ENCODE peak calls at places on chromosomes 6 and 20, in seven cellular contexts. Z is IMR-90, G is ovary, W is body of pancreas, R is right lobe of liver, O is GM12892, A is esophagus squamous epithelium. T is an unnamed sample.

GRCh38 chr6:34182751-34183531 is 37.1 kb upstream of the GRM4 start:
- DNase-seq in O (peak), A (no peak), Z (no peak), G (no peak), W (no peak), R (no peak), T (no peak)

GRCh38 chr6:134850906-134851305 is 99.0 kb downstream of the ALDH8A1 start:
- DNase-seq in Z (no peak), W (no peak), R (peak), A (no peak), O (no peak), G (no peak), T (no peak)

GRCh38 chr6:160173806-160174205 is 52.2 kb downstream of the SLC22A1 start:
- DNase-seq in O (no peak), W (no peak), Z (no peak), R (no peak), A (no peak), G (no peak), T (no peak)

GRCh38 chr6:39111280-39111679 is 3.7 kb downstream of the SAYSD1 start:
- DNase-seq in Z (no peak), R (no peak), A (no peak), G (no peak), W (no peak), O (no peak), T (no peak)

GRCh38 chr6:150435360-150435759 is 66.5 kb downstream of the IYD start:
- DNase-seq in O (no peak), G (no peak), W (no peak), A (no peak), R (no peak), Z (no peak), T (no peak)

GRCh38 chr20:61733216-61733615 is 332.5 kb downstream of the TAF4 start:
- DNase-seq in Z (no peak), W (no peak), A (no peak), G (no peak), R (no peak), O (no peak), T (no peak)

GRCh38 chr6:152124432-152125074 is 317.1 kb downstream of the ESR1 start:
- DNase-seq in O (no peak), G (no peak), A (no peak), Z (peak), R (no peak), W (no peak), T (no peak)

GRCh38 chr20:44643596-44644383 is 7.7 kb downstream of the ADA start:
- DNase-seq in A (no peak), W (peak), G (peak), Z (peak), R (peak), O (no peak), T (no peak)

GRCh38 chr6:21859193-21859735 is 265.7 kb downstream of the SOX4 start:
- DNase-seq in A (no peak), W (no peak), G (no peak), R (no peak), Z (no peak), O (no peak), T (no peak)

GRCh38 chr6:28884423-28885148 is 39.2 kb downstream of the TRIM27 start:
- DNase-seq in W (no peak), O (no peak), Z (no peak), A (no peak), G (no peak), R (no peak), T (no peak)

GRCh38 chr20:25065625-25066338 is 7.8 kb upstream of the ACSS1 start:
- DNase-seq in G (peak), W (peak), Z (peak), R (peak), A (no peak), O (no peak), T (no peak)

GRCh38 chr6:7899046-7899888 is 11.3 kb downstream of the TXNDC5 start:
- DNase-seq in G (no peak), A (no peak), O (no peak), W (no peak), R (no peak), Z (no peak), T (no peak)

GRCh38 chr20:51093240-51093763 is 70.4 kb upstream of the KCNG1 start:
- DNase-seq in Z (no peak), R (no peak), G (no peak), O (no peak), W (no peak), A (no peak), T (no peak)

GRCh38 chr6:49764571-49765236 is 20.5 kb upstream of the CRISP3 start:
- DNase-seq in Z (no peak), O (no peak), R (no peak), G (no peak), W (no peak), A (no peak), T (no peak)

GRCh38 chr20:33005132-33005566 is 916 bp upstream of the SUN5 start:
- DNase-seq in Z (peak), A (no peak), R (no peak), W (no peak), O (no peak), G (no peak), T (no peak)

GRCh38 chr6:110446405-110446804 is 30.0 kb downstream of the SLC22A16 start:
- DNase-seq in O (no peak), Z (no peak), W (no peak), R (no peak), A (no peak), G (no peak), T (no peak)

GRCh38 chr6:97049254-97050004 is 124.9 kb downstream of the KLHL32 start:
- DNase-seq in O (no peak), W (no peak), R (no peak), G (no peak), A (no peak), Z (no peak), T (no peak)

GRCh38 chr6:149717255-149717587 is 680 bp downstream of the LATS1 start:
- DNase-seq in Z (no peak), O (no peak), R (no peak), W (no peak), A (no peak), G (no peak), T (no peak)

GRCh38 chr6:163405412-163406309 is 8.9 kb upstream of the QKI start:
- DNase-seq in R (peak), O (no peak), G (peak), Z (no peak), W (peak), A (no peak), T (no peak)

GRCh38 chr6:105991561-105992314 is 94.4 kb upstream of the PRDM1 start:
- DNase-seq in O (no peak), A (no peak), G (peak), W (peak), Z (no peak), R (peak), T (no peak)

GRCh38 chr6:45626087-45626891 is 248.6 kb upstream of the SUPT3H start:
- DNase-seq in Z (peak), R (no peak), W (no peak), A (no peak), O (no peak), G (no peak), T (no peak)

GRCh38 chr6:34418367-34418766 is 7.5 kb downstream of the RPS10 start:
- DNase-seq in O (no peak), Z (no peak), G (no peak), A (no peak), R (no peak), W (no peak), T (no peak)

GRCh38 chr6:109961666-109962065 is 16.4 kb upstream of the GPR6 start:
- DNase-seq in O (no peak), A (no peak), Z (no peak), G (no peak), R (no peak), W (no peak), T (no peak)

GRCh38 chr6:99145738-99146137 is 198.0 kb upstream of the FBXL4 start:
- DNase-seq in R (no peak), W (no peak), G (no peak), A (no peak), Z (no peak), O (no peak), T (no peak)

GRCh38 chr6:108116781-108117426 is 42.4 kb upstream of the OSTM1 start:
- DNase-seq in W (no peak), A (no peak), O (no peak), R (peak), Z (no peak), G (no peak), T (no peak)

GRCh38 chr20:59515013-59515905 is 89.1 kb upstream of the PHACTR3 start:
- DNase-seq in G (peak), R (peak), Z (peak), W (peak), O (no peak), A (no peak), T (peak)

GRCh38 chr6:76381612-76382011 is 309.1 kb upstream of the IMPG1 start:
- DNase-seq in R (no peak), O (no peak), W (no peak), G (no peak), Z (no peak), A (no peak), T (no peak)

GRCh38 chr6:90611996-90612690 is 25.3 kb upstream of the MAP3K7 start:
- DNase-seq in Z (no peak), W (no peak), A (no peak), R (no peak), O (no peak), G (peak), T (no peak)

GRCh38 chr6:30882764-30883475 is 1.4 kb upstream of the DDR1 start:
- DNase-seq in G (peak), A (no peak), R (no peak), Z (no peak), O (peak), W (peak), T (peak)

GRCh38 chr6:129113637-129114036 is 230.7 kb downstream of the LAMA2 start:
- DNase-seq in G (no peak), W (no peak), R (no peak), O (no peak), A (no peak), Z (no peak), T (no peak)

GRCh38 chr6:2209226-2209809 is 36.1 kb downstream of the GMDS start:
- DNase-seq in W (peak), Z (peak), A (no peak), O (no peak), R (peak), G (no peak), T (peak)

GRCh38 chr6:101439790-101440189 is 46.3 kb downstream of the GRIK2 start:
- DNase-seq in A (no peak), Z (peak), O (no peak), R (no peak), G (no peak), W (no peak), T (no peak)

GRCh38 chr6:127515794-127516675 is 3.1 kb downstream of the MTCL3 start:
- DNase-seq in W (peak), R (no peak), G (peak), O (peak), A (no peak), Z (peak), T (no peak)

GRCh38 chr20:47502271-47502730 is 614 bp downstream of the NCOA3 start:
- DNase-seq in R (peak), Z (peak), W (peak), A (no peak), G (peak), O (no peak), T (no peak)

GRCh38 chr20:47502801-47503239 is 1.1 kb downstream of the NCOA3 start:
- DNase-seq in G (no peak), A (no peak), O (no peak), Z (peak), R (no peak), W (no peak), T (no peak)

GRCh38 chr20:47500554-47500953 is 1.1 kb upstream of the NCOA3 start:
- DNase-seq in A (no peak), R (no peak), Z (no peak), W (no peak), G (no peak), O (no peak), T (no peak)

GRCh38 chr20:47501483-47502270 is at the start of gene NCOA3:
- DNase-seq in A (peak), R (peak), O (peak), Z (peak), W (peak), G (peak), T (peak)

DNA sequence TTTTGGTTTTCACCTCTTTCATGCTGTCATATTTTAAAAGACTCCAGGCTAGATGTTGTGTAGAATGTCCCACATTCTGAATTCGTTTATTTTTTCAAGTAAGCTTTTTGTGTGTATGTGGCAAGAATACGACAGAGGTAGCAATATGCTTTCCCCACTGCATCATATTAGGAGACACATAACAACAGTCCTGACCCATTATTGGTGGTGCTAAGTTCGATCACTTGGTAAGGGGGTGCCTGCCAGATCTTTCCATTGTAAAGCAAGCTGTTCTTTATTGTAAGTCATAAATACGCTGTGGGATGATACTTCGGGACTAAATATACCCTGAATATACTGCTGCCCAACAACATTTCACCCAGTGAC is 587 bp upstream of the NCOA3 start:
- DNase-seq in W (no peak), G (no peak), Z (peak), R (no peak), A (no peak), O (no peak), T (no peak)
- TF ChIP-seq POLR2A in W (no peak), G (no peak), Z (no peak), R (no peak), A (no peak), O (no peak), T (no peak)

DNA sequence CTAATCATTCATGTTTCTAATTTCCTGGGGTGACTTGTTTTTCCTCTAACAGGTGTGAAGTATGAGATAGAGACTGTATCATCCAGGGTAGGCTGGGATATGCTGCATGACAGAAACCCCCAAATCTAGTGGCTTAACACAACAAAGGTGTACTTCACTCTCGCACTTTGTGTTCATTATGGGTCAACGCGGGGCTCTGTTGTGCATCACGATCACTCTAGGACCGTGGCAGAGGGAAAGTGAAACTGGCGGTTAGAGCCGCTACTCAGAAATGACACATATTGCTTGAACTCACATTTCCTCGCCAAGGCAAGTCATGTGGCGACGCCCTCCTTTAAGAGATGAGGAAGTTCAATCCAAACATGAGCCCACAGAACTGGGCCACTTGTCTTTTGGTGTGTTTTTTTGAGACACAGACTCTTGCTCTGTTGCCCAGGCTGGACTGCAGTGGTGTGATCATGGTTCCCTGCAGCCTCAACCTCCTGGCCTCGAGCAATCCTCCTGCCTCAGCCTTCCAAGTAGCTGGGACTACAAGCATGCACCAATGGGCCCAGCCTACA is 41.3 kb downstream of the PCNA start:
- DNase-seq in O (peak), R (peak), W (no peak), G (peak), A (peak), Z (peak), T (no peak)
- TF ChIP-seq POLR2A in O (peak), R (peak), W (peak), G (no peak), A (no peak), Z (no peak), T (no peak)

DNA sequence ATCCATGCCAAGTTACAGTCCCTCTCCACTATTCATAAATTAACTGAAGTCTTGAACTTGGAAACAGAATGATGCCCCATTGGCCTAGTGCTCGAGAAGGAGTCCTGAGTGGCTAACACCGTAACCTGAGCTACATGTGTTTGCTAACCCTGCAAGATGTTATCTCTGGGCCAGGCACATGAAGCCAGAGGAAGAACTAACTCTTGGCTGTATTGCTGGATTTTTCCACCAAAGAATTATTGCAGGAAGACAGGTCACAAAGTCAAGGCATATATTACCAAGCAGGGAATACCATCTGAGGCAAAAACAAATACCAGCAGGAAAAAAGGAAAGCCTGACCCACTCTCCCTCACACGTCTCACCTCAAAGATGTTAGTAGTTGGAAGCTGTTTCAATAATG is 148.9 kb upstream of the PHACTR1 start:
- DNase-seq in A (no peak), W (no peak), Z (no peak), O (no peak), G (no peak), R (no peak), T (no peak)
- TF ChIP-seq POLR2A in A (no peak), W (no peak), Z (no peak), O (no peak), G (no peak), R (no peak), T (no peak)

GRCh38 chr20:3846740-3847418 is at the start of gene MAVS:
- DNase-seq in R (peak), O (peak), G (peak), Z (peak), A (peak), W (peak), T (peak)
- TF ChIP-seq POLR2A in R (peak), O (peak), G (peak), Z (peak), A (no peak), W (peak), T (peak)

DNA sequence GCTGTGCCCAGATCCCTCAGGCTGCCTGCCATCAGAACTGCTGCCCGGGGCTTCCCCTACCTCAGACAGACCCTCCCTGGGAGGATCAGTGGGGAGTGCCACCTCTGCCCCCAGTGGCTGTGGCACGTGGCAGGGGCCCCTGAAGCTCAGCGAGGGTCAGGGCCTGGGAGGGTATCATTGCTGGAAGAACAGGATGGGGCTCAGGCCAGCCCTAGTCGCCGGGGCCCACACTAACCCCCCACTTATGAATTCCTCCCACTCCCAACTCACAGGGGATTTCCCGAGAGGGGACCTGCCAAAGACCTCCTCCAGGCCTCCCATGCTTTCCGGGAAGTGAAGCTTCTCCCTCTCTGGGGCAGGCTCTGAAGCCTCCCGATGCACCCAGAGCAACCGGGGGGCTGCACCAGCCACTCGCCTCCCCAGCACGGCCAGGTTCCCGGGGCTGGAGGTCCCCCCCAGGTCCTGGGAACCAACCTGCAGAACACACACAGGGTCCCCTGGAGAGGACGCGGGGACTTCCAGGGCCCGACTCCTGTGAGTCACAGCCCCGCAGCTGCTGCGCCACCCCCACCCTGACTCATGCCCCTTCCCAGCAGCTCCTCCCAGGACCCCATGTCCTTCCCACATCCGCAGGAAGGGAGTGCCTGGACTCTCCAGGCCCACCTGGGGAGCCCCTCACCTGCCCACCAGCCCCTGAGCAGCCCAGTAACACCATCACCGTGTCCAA is 2.5 kb downstream of the TNFRSF6B start:
- DNase-seq in A (no peak), R (peak), W (peak), O (peak), G (peak), Z (peak), T (no peak)
- TF ChIP-seq POLR2A in A (no peak), R (no peak), W (no peak), O (peak), G (no peak), Z (no peak), T (no peak)

DNA sequence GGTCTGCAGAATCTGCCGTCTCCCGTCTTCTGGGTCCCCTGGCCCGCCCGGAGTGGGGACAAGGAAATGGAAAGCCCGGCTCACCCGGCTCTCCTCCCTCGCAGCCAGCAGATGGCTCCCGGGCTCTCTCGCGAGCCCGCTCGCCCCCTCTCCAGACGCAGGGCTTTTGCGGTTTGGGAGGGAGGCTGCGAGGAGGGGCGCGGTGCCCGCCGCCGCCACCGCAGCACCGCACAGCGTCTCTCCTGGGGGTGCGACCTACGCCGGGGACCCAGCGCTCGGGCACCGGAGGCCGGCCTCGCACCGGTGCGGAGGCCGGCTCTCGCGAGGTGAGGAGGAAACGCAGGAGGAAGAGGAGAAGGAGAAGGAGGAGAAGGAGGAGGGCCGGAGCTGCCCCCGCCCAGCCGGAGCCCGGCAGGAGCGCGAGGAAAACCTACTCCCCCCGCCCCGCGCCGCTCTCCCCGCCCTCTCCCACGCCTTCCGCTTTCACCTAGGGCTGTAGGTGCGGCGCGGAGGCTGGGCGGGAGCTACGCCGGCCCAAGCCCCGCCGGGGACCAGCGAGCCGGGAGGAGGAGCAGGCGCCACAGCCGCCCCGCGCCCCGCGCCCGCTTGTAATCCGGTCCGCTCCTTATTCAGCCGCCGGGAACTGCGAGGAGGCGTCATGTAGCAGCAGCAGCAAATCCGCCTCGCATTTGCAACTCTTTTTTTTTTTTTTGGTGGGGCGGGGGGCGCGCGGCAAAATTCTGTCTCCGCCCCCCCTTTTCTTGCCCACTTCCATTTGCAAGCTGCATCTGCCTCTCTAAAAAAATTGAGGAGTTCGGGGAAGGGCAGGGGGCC is at the start of gene CARMIL1:
- DNase-seq in W (peak), A (no peak), Z (peak), R (peak), O (peak), G (peak), T (peak)
- TF ChIP-seq POLR2A in W (peak), A (no peak), Z (no peak), R (peak), O (peak), G (no peak), T (no peak)